ENCODE peak calls at places on chromosome 2, in four cellular contexts. E is stimulated activated CD8-positive, alpha-beta memory T cell treated with anti-CD3 and anti-CD28 coated beads, Interleukin-4, amount 100 ng/mL, for 48 hours; V is stimulated activated CD4-positive, alpha-beta T cell treated with anti-CD3 and anti-CD28 coated beads, Interleukin-15, amount 100 ng/mL, for 24 hours; X is astrocyte of the spinal cord. I is an unnamed sample.

GRCh38 chr2:172357442-172357841 is 69.9 kb upstream of the ITGA6 start:
- DNase-seq in E (no peak), V (no peak), X (no peak), I (no peak)

GRCh38 chr2:135130751-135131150 is 78.7 kb downstream of the RAB3GAP1 start:
- DNase-seq in E (no peak), V (no peak), X (no peak), I (no peak)

GRCh38 chr2:99863914-99864273 is 278.5 kb downstream of the AFF3 start:
- DNase-seq in E (no peak), V (no peak), X (no peak), I (peak; percentile 77)

GRCh38 chr2:48912110-48912509 is 156.6 kb upstream of the LHCGR start:
- DNase-seq in E (no peak), V (no peak), X (no peak), I (no peak)

GRCh38 chr2:47226124-47227040 is 71.3 kb upstream of the STPG4 start:
- DNase-seq in E (no peak), V (no peak), X (no peak), I (no peak)

GRCh38 chr2:164510895-164511294 is 110.4 kb downstream of the GRB14 start:
- DNase-seq in E (no peak), V (no peak), X (no peak), I (no peak)

GRCh38 chr2:71530246-71530986 is 77.1 kb downstream of the DYSF start:
- DNase-seq in E (peak; percentile 43), V (peak; percentile 20), X (peak; percentile 37), I (peak; percentile 44)

GRCh38 chr2:233409286-233409991 is 55.1 kb downstream of the DGKD start:
- DNase-seq in E (no peak), V (no peak), X (no peak), I (no peak)

I was measured in fibroblast of lung.